ENCODE peak calls at places on chromosomes 16 and 17, in seven cellular contexts. M is IMR-90, X is A549, N is HepG2, A is H1, S is HCT116, L is GM12878. V is an unnamed sample.

GRCh38 chr17:80561541-80562114 is 17.0 kb downstream of the RPTOR start:
- DNase-seq in S (no peak), X (no peak), M (no peak), A (no peak), L (no peak), N (no peak), V (no peak)

GRCh38 chr16:57518520-57518919 is 17.9 kb downstream of the CCDC102A start:
- DNase-seq in A (no peak), S (no peak), L (no peak), M (no peak), X (no peak), N (no peak), V (no peak)

GRCh38 chr16:27718767-27719445 is 169.0 kb downstream of the KATNIP start:
- DNase-seq in M (no peak), A (no peak), S (peak), L (no peak), N (peak), X (no peak), V (no peak)

GRCh38 chr16:85129846-85130706 is 17.8 kb upstream of the CIBAR2 start:
- DNase-seq in M (peak), A (no peak), L (no peak), N (no peak), X (no peak), S (no peak), V (no peak)

GRCh38 chr16:56747486-56748045 is 17.6 kb downstream of the NUP93 start:
- DNase-seq in S (no peak), N (no peak), L (no peak), X (no peak), M (no peak), A (no peak), V (no peak)

GRCh38 chr17:60391419-60392041 is 403 bp downstream of the USP32 start:
- DNase-seq in S (no peak), N (no peak), M (no peak), A (peak), X (no peak), L (no peak), V (no peak)

GRCh38 chr17:77451894-77452852 is 311.4 kb downstream of the SEC14L1 start:
- DNase-seq in N (peak), L (no peak), S (no peak), M (peak), X (no peak), A (no peak), V (no peak)

GRCh38 chr17:1002412-1002753 is 5.5 kb downstream of the TIMM22 start:
- DNase-seq in N (no peak), M (peak), X (no peak), A (no peak), S (no peak), L (no peak), V (no peak)

GRCh38 chr17:18270851-18271170 is 10.3 kb downstream of the MIEF2 start:
- DNase-seq in X (no peak), S (no peak), M (no peak), A (no peak), L (no peak), N (no peak), V (no peak)

GRCh38 chr16:10862432-10862831 is 14.6 kb upstream of the CIITA start:
- DNase-seq in X (peak), M (peak), S (peak), A (no peak), L (no peak), N (no peak), V (no peak)

GRCh38 chr17:4101127-4101798 is 41.6 kb downstream of the ZZEF1 start:
- DNase-seq in X (peak), A (no peak), S (no peak), N (no peak), M (peak), L (peak), V (peak)

GRCh38 chr17:16354585-16354984 is 1.3 kb upstream of the CENPV start:
- DNase-seq in X (no peak), A (no peak), M (no peak), S (no peak), N (no peak), L (no peak), V (no peak)

GRCh38 chr17:66684256-66684655 is 150.7 kb upstream of the CACNG5 start:
- DNase-seq in M (peak), S (no peak), A (no peak), N (no peak), X (no peak), L (no peak), V (no peak)

GRCh38 chr17:73924488-73925186 is 278.8 kb upstream of the RPL38 start:
- DNase-seq in L (no peak), M (no peak), X (no peak), A (no peak), S (no peak), N (no peak), V (no peak)

GRCh38 chr16:19696312-19696711 is 21.7 kb downstream of the KNOP1 start:
- DNase-seq in N (no peak), A (no peak), M (peak), S (no peak), X (peak), L (no peak), V (peak)

GRCh38 chr16:57392694-57393093 is 11.9 kb upstream of the CCL17 start:
- DNase-seq in X (no peak), N (no peak), L (no peak), S (no peak), A (no peak), M (no peak), V (no peak)

GRCh38 chr16:52812945-52813556 is 239.6 kb downstream of the CHD9NB start:
- DNase-seq in M (peak), N (peak), A (no peak), X (peak), S (peak), L (no peak), V (peak)

GRCh38 chr16:57475711-57476339 is 10.5 kb downstream of the DOK4 start:
- DNase-seq in L (no peak), N (peak), S (peak), X (peak), A (peak), M (peak), V (peak)

GRCh38 chr17:20955437-20956323 is 87.1 kb downstream of the USP22 start:
- DNase-seq in M (peak), X (no peak), A (no peak), N (peak), L (no peak), S (no peak), V (no peak)

GRCh38 chr17:45433136-45433535 is 466 bp upstream of the ARHGAP27 start:
- DNase-seq in N (no peak), X (no peak), A (no peak), L (no peak), S (no peak), M (no peak), V (no peak)

GRCh38 chr17:8223356-8224063 is 13.1 kb upstream of the AURKB start:
- DNase-seq in M (peak), X (peak), S (no peak), A (no peak), L (no peak), N (peak), V (peak)

GRCh38 chr16:77589071-77589755 is 133.1 kb upstream of the NUDT7 start:
- DNase-seq in M (no peak), A (no peak), L (no peak), N (no peak), X (no peak), S (no peak), V (no peak)

GRCh38 chr17:32266389-32267269 is 997 bp downstream of the RHBDL3 start:
- DNase-seq in N (no peak), L (no peak), A (no peak), M (no peak), X (no peak), S (no peak), V (peak)
- TF ChIP-seq CEBPB in N (no peak), L (no peak), A (no peak), M (no peak), X (no peak), S (no peak), V (no peak)

GRCh38 chr17:56630202-56630601 is 36.7 kb downstream of the NOG start:
- DNase-seq in X (no peak), S (no peak), L (no peak), N (no peak), A (no peak), M (no peak), V (no peak)

GRCh38 chr17:56624315-56624714 is 30.8 kb downstream of the NOG start:
- DNase-seq in N (no peak), M (no peak), X (no peak), A (no peak), L (no peak), S (no peak), V (no peak)

GRCh38 chr17:56633681-56634080 is 40.2 kb downstream of the NOG start:
- DNase-seq in L (no peak), M (no peak), X (no peak), N (no peak), A (no peak), S (no peak), V (no peak)

GRCh38 chr17:56624947-56625346 is 31.4 kb downstream of the NOG start:
- DNase-seq in X (no peak), A (no peak), M (no peak), N (no peak), L (no peak), S (no peak), V (no peak)

DNA sequence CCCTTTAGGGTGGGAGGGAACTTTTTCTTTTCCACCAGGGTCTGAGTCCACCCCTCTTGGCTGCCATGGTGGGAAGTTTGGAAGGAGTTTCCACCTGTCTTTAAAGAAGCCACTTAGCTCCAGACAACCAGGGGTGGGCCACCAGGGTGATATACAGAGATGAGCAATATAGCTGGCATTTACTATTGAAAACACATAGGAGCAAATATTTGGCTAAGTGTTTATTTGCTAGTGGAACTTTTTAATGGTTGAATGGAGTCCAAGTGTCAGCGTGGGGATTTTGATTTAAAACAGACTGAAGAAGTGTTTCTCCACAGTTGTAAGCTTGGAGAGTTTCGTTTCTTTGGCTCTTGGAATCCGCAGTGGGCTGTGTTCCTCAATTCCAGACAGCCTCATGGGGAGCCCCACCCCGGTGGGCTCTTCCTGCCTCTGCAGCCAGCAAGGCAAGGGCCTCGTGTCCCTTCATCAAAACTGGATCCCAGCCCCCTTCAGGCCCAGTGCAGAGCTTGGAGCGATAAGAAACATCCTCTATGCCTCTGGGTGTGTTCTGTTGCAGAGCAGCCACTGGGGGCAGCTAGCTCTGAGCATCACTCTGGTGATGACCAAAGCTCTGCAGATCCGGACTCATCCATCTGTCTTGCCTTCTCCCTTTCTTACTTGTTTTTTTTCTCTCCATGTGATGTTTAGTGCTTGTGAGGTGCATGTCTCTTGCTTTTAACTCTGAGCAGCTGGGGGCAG is 36.1 kb downstream of the NOG start:
- DNase-seq in M (peak), S (peak), L (no peak), A (peak), N (peak), X (peak), V (peak)
- TF ChIP-seq CEBPB in M (no peak), S (no peak), L (no peak), A (no peak), N (no peak), X (no peak), V (no peak)

GRCh38 chr17:43456661-43457361 is 27.0 kb upstream of the DHX8 start:
- DNase-seq in A (no peak), S (no peak), L (no peak), N (peak), M (peak), X (no peak), V (no peak)
- TF ChIP-seq CEBPB in A (no peak), S (no peak), L (no peak), N (peak), M (no peak), X (no peak), V (no peak)

GRCh38 chr17:57966875-57967274 is 11.7 kb upstream of the CUEDC1 start:
- DNase-seq in X (no peak), A (no peak), S (no peak), L (no peak), N (no peak), M (no peak), V (no peak)

GRCh38 chr17:57972151-57972550 is 15.9 kb downstream of the VEZF1 start:
- DNase-seq in A (no peak), S (no peak), N (no peak), L (no peak), X (no peak), M (no peak), V (no peak)

GRCh38 chr17:57971572-57971971 is 16.4 kb upstream of the CUEDC1 start:
- DNase-seq in N (no peak), M (no peak), A (no peak), L (no peak), X (no peak), S (no peak), V (no peak)

GRCh38 chr17:57968456-57968855 is 13.2 kb upstream of the CUEDC1 start:
- DNase-seq in X (no peak), N (no peak), M (no peak), L (no peak), A (no peak), S (no peak), V (no peak)

GRCh38 chr17:57970706-57971105 is 15.5 kb upstream of the CUEDC1 start:
- DNase-seq in M (peak), N (no peak), L (no peak), A (no peak), S (no peak), X (no peak), V (no peak)
- TF ChIP-seq CEBPB in M (no peak), N (no peak), L (no peak), A (no peak), S (no peak), X (no peak), V (no peak)